ENCODE peak calls at places on chromosomes 2 and 18, in seven cellular contexts. One of them, this sample, is unnamed.

GRCh38 chr2:56077352-56077915 is 106.4 kb upstream of the CCDC85A start:
- DNase-seq in GM12865: peak; percentile 23
- DNase-seq in C1 segment of cervical spinal cord: no peak
- DNase-seq in amygdala: no peak
- DNase-seq in left ventricle myocardium inferior: no peak
- DNase-seq in glutamatergic neuron: peak; percentile 47
- DNase-seq in nucleus accumbens: no peak
- DNase-seq in this sample: no peak

GRCh38 chr18:32771871-32772499 is 838 bp downstream of the KLHL14 start:
- DNase-seq in GM12865: no peak
- DNase-seq in C1 segment of cervical spinal cord: no peak
- DNase-seq in amygdala: no peak
- DNase-seq in left ventricle myocardium inferior: no peak
- DNase-seq in glutamatergic neuron: peak; percentile 55
- DNase-seq in nucleus accumbens: no peak
- DNase-seq in this sample: no peak

GRCh38 chr2:3642521-3643215 is 15.3 kb upstream of the ALLC start:
- DNase-seq in GM12865: no peak
- DNase-seq in C1 segment of cervical spinal cord: no peak
- DNase-seq in amygdala: no peak
- DNase-seq in left ventricle myocardium inferior: no peak
- DNase-seq in glutamatergic neuron: peak; percentile 9
- DNase-seq in nucleus accumbens: no peak
- DNase-seq in this sample: no peak

GRCh38 chr2:85397925-85398331 is 12.2 kb downstream of the CAPG start:
- DNase-seq in GM12865: no peak
- DNase-seq in C1 segment of cervical spinal cord: no peak
- DNase-seq in amygdala: no peak
- DNase-seq in left ventricle myocardium inferior: no peak
- DNase-seq in glutamatergic neuron: no peak
- DNase-seq in nucleus accumbens: no peak
- DNase-seq in this sample: no peak

GRCh38 chr2:26401739-26402541 is at the start of gene DRC1:
- DNase-seq in GM12865: no peak
- DNase-seq in C1 segment of cervical spinal cord: no peak
- DNase-seq in amygdala: no peak
- DNase-seq in left ventricle myocardium inferior: peak; percentile 53
- DNase-seq in glutamatergic neuron: peak; percentile 97
- DNase-seq in nucleus accumbens: peak; percentile 57
- DNase-seq in this sample: peak; percentile 31

GRCh38 chr2:660477-661214 is 16.6 kb downstream of the TMEM18 start:
- DNase-seq in GM12865: no peak
- DNase-seq in C1 segment of cervical spinal cord: no peak
- DNase-seq in amygdala: no peak
- DNase-seq in left ventricle myocardium inferior: no peak
- DNase-seq in glutamatergic neuron: peak; percentile 55
- DNase-seq in nucleus accumbens: no peak
- DNase-seq in this sample: no peak

GRCh38 chr2:64538764-64539433 is 14.8 kb downstream of the AFTPH start:
- DNase-seq in GM12865: peak; percentile 68
- DNase-seq in C1 segment of cervical spinal cord: no peak
- DNase-seq in amygdala: no peak
- DNase-seq in left ventricle myocardium inferior: no peak
- DNase-seq in glutamatergic neuron: no peak
- DNase-seq in nucleus accumbens: no peak
- DNase-seq in this sample: no peak

GRCh38 chr2:40302751-40303150 is 149.1 kb downstream of the SLC8A1 start:
- DNase-seq in GM12865: no peak
- DNase-seq in C1 segment of cervical spinal cord: no peak
- DNase-seq in amygdala: no peak
- DNase-seq in left ventricle myocardium inferior: no peak
- DNase-seq in glutamatergic neuron: no peak
- DNase-seq in nucleus accumbens: no peak
- DNase-seq in this sample: no peak

GRCh38 chr2:168955321-168955720 is 54.2 kb downstream of the G6PC2 start:
- DNase-seq in GM12865: no peak
- DNase-seq in C1 segment of cervical spinal cord: no peak
- DNase-seq in amygdala: no peak
- DNase-seq in left ventricle myocardium inferior: no peak
- DNase-seq in glutamatergic neuron: no peak
- DNase-seq in nucleus accumbens: no peak
- DNase-seq in this sample: no peak

GRCh38 chr18:34097312-34097711 is 127.4 kb downstream of the NOL4 start:
- DNase-seq in GM12865: no peak
- DNase-seq in C1 segment of cervical spinal cord: no peak
- DNase-seq in amygdala: no peak
- DNase-seq in left ventricle myocardium inferior: no peak
- DNase-seq in glutamatergic neuron: no peak
- DNase-seq in nucleus accumbens: no peak
- DNase-seq in this sample: no peak

GRCh38 chr2:40773291-40773690 is 321.4 kb upstream of the SLC8A1 start:
- DNase-seq in GM12865: no peak
- DNase-seq in C1 segment of cervical spinal cord: no peak
- DNase-seq in amygdala: no peak
- DNase-seq in left ventricle myocardium inferior: no peak
- DNase-seq in glutamatergic neuron: no peak
- DNase-seq in nucleus accumbens: no peak
- DNase-seq in this sample: no peak

GRCh38 chr2:119649364-119649917 is 29.6 kb upstream of the TMEM177 start:
- DNase-seq in GM12865: no peak
- DNase-seq in C1 segment of cervical spinal cord: no peak
- DNase-seq in amygdala: no peak
- DNase-seq in left ventricle myocardium inferior: no peak
- DNase-seq in glutamatergic neuron: no peak
- DNase-seq in nucleus accumbens: no peak
- DNase-seq in this sample: no peak

GRCh38 chr2:26483501-26483900 is 5.6 kb upstream of the OTOF start:
- DNase-seq in GM12865: no peak
- DNase-seq in C1 segment of cervical spinal cord: no peak
- DNase-seq in amygdala: no peak
- DNase-seq in left ventricle myocardium inferior: no peak
- DNase-seq in glutamatergic neuron: no peak
- DNase-seq in nucleus accumbens: no peak
- DNase-seq in this sample: no peak